ENCODE peak calls at places on chromosomes 6 and 20, in nine cellular contexts. K, D, S, Z, U, F, J, P and T are unnamed samples. For H3K4me1, the result is how much of the 10 kb centered on the place peaks cover.

GRCh38 chr20:62319346-62319909 is 16.6 kb downstream of the ADRM1 start:
- DNase-seq in K (no peak), D (no peak), S (no peak), Z (no peak), U (peak), F (no peak), J (no peak), P (no peak), T (no peak)

GRCh38 chr6:136744889-136745288 is 47.4 kb downstream of the MAP3K5 start:
- DNase-seq in K (no peak), D (no peak), S (no peak), Z (no peak), U (no peak), F (no peak), J (no peak), P (no peak), T (no peak)

GRCh38 chr6:66663127-66663526 is 956.1 kb upstream of the EYS start:
- DNase-seq in K (no peak), D (no peak), S (peak), Z (no peak), U (no peak), F (peak), J (no peak), P (no peak), T (no peak)

GRCh38 chr20:60138263-60139127 is 180.3 kb downstream of the CDH26 start:
- DNase-seq in K (peak), D (no peak), S (no peak), Z (peak), U (peak), F (no peak), J (peak), P (peak), T (peak)

GRCh38 chr6:138346302-138347195 is 31.2 kb upstream of the SMIM28 start:
- DNase-seq in K (no peak), D (peak), S (peak), Z (no peak), U (no peak), F (no peak), J (no peak), P (no peak), T (no peak)

GRCh38 chr6:159829515-159829914 is 29.4 kb downstream of the PNLDC1 start:
- DNase-seq in K (no peak), D (no peak), S (no peak), Z (no peak), U (no peak), F (no peak), J (no peak), P (no peak), T (no peak)

GRCh38 chr6:69867075-69867911 is 937 bp downstream of the COL19A1 start:
- DNase-seq in K (peak), D (peak), S (peak), Z (peak), U (peak), F (peak), J (peak), P (peak), T (no peak)

GRCh38 chr6:21594427-21595264 is 1.1 kb downstream of the SOX4 start:
- DNase-seq in K (peak), D (peak), S (peak), Z (peak), U (peak), F (peak), J (peak), P (peak), T (peak)

GRCh38 chr6:43493833-43494232 is 16.3 kb downstream of the LRRC73 start:
- DNase-seq in K (no peak), D (peak), S (no peak), Z (no peak), U (no peak), F (no peak), J (no peak), P (no peak), T (no peak)

GRCh38 chr6:43494321-43494720 is 15.8 kb downstream of the LRRC73 start:
- DNase-seq in K (no peak), D (no peak), S (no peak), Z (no peak), U (no peak), F (no peak), J (no peak), P (no peak), T (no peak)

GRCh38 chr6:43495409-43495941 is 14.7 kb downstream of the LRRC73 start:
- DNase-seq in K (no peak), D (peak), S (no peak), Z (no peak), U (no peak), F (no peak), J (no peak), P (no peak), T (no peak)

GRCh38 chr6:43493230-43493629 is 15.9 kb downstream of the TJAP1 start:
- DNase-seq in K (no peak), D (no peak), S (no peak), Z (no peak), U (no peak), F (no peak), J (no peak), P (no peak), T (no peak)

DNA sequence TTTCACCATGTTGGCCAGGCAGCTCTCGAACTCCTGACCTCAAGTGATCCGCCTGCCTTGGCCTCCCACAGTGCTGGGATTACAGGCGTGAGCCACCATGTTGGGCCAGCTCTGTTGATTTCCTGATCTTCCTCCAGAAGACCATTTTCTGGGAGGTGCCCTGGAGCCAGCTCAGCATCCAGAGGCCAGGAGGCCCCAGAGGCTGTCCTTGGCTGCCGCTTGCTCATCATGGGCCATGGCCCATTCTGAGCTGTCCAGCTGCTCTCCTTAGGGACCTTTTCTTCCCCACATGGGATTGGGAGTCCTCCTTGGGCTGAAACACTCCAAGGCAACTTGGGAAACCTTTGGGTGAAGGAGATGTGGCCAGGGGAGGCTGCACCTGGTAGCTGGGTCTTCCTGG is 15.4 kb downstream of the LRRC73 start:
- DNase-seq in K (no peak), D (no peak), S (no peak), Z (no peak), U (no peak), F (no peak), J (no peak), P (no peak), T (no peak)
- TF ChIP-seq CTCF in K (no peak), D (no peak), S (no peak), Z (no peak), U (no peak), F (no peak), J (no peak), P (no peak), T (no peak)

GRCh38 chr6:54286141-54286540 is 22.1 kb upstream of the TINAG start:
- DNase-seq in K (no peak), D (peak), S (no peak), Z (no peak), U (no peak), F (no peak), J (no peak), P (no peak), T (no peak)
- H3K27ac ChIP-seq in K (no peak), D (peak), S (no peak), Z (no peak), U (no peak), F (no peak), J (no peak), P (no peak), T (no peak)

DNA sequence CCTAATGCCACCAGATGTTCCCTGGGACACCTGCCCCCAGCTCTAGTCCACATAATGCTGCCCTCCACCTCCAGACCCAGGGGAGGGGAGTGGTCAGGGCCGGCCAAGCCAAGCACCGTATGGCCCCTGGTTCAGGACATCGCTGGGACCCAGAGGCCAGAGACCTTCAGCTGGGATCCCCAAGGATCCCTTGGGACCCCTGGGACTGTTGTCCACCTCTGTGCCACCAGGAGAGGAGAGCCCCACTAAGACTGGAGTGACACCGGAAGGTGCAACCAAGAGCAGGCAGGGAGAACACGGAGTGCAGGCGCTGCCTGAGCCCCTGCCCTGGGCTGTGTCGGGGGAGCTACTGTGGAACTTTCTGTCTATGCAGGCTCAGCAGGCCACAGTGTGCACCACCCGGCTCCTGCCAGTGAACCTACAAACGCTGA is 43.6 kb downstream of the CTCFL start:
- DNase-seq in K (no peak), D (no peak), S (no peak), Z (no peak), U (no peak), F (no peak), J (no peak), P (no peak), T (no peak)
- H3K4me1 ChIP-seq in K (under half), D (under half), S (under half), Z (under half), U (under half), F (under half), J (under half), P (under half), T (under half)

GRCh38 chr20:25057234-25058050 is 497 bp downstream of the ACSS1 start:
- DNase-seq in K (peak), D (peak), S (peak), Z (peak), U (peak), F (peak), J (peak), P (peak), T (peak)
- TF ChIP-seq CTCF in K (no peak), D (no peak), S (no peak), Z (no peak), U (no peak), F (no peak), J (no peak), P (no peak), T (no peak)

DNA sequence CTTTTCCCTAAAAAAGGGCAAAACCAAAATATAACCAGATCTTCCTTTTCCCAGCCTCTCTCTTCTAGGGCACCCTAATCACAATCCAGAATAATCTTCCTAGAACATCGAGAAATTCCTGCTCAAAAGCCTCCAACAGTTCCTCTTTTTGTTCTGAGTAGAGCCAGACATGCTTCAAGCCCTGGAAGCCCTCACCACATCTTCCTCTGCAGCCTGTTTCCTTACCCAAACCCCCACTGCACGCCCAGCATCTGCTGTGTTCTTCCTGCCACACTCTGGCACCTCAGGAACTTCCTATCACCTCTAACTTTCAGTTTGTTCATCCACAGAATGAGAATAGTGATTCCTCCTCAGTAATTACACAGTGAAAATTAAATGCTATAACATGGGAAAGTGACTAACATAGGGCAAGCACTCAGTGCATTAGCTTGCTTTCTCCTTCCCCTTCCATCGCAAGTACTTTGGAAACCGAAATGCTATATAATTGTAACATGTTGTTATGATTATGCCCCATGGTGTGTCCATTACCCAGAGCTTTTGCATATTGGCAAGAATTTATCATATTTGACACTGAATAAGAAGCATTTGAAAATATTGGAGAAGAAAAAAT is 26.3 kb downstream of the C6orf89 start:
- DNase-seq in K (peak), D (no peak), S (no peak), Z (no peak), U (no peak), F (no peak), J (no peak), P (no peak), T (no peak)
- H3K27ac ChIP-seq in K (no peak), D (no peak), S (no peak), Z (peak), U (no peak), F (no peak), J (no peak), P (no peak), T (no peak)

GRCh38 chr6:14092301-14092700 is 25.3 kb upstream of the CD83 start:
- DNase-seq in K (no peak), D (no peak), S (no peak), Z (no peak), U (no peak), F (no peak), J (no peak), P (no peak), T (no peak)
- H3K4me1 ChIP-seq in K (under half), D (under half), S (under half), Z (under half), U (under half), F (under half), J (under half), P (under half), T (under half)

GRCh38 chr6:167098825-167099225 is 24.1 kb upstream of the CCR6 start:
- DNase-seq in K (no peak), D (no peak), S (no peak), Z (no peak), U (no peak), F (no peak), J (no peak), P (no peak), T (no peak)
- TF ChIP-seq CTCF in K (no peak), D (no peak), S (no peak), Z (no peak), U (no peak), F (no peak), J (no peak), P (no peak), T (no peak)

GRCh38 chr6:118581489-118581959 is 33.4 kb downstream of the PLN start:
- DNase-seq in K (peak), D (peak), S (no peak), Z (peak), U (no peak), F (no peak), J (no peak), P (no peak), T (no peak)
- H3K27ac ChIP-seq in K (no peak), D (no peak), S (no peak), Z (peak), U (no peak), F (no peak), J (no peak), P (no peak), T (peak)

DNA sequence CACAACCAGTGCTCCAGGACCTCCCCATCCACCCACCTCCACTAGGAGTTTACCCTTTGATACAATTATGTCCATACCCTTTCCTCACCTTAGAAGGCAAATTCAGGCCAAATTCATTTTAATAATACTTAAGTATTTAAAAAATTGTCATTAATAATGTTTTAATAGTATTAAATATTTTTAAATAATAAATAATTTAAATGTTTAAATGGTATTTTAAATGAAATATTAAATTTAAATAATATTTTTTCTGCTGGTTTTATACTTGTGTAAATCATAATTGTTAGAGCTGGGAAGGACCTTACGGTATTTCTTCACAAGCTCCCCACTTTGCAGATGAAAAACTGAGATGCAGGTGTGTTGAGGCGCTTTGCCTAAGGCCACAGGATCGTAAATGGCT is 67.8 kb downstream of the NRN1 start:
- DNase-seq in K (no peak), D (no peak), S (no peak), Z (no peak), U (no peak), F (no peak), J (no peak), P (no peak), T (no peak)
- H3K4me1 ChIP-seq in K (under half), D (under half), S (under half), Z (under half), U (under half), F (under half), J (under half), P (under half), T (under half)